ENCODE peak calls at places on chromosomes 13 and 19, in five cellular contexts. H is fibroblast of the aortic adventitia, L is left ventricle myocardium inferior, J is esophagus squamous epithelium, S is astrocyte of the spinal cord. Q is an unnamed sample.

GRCh38 chr19:17555929-17556813 is 722 bp downstream of the COLGALT1 start:
- DNase-seq in H (peak; percentile 58), J (no peak), L (peak; percentile 70), S (peak; percentile 47), Q (peak; percentile 70)

GRCh38 chr19:1312732-1313694 is 27.3 kb downstream of the EFNA2 start:
- DNase-seq in J (no peak), L (no peak), S (peak; percentile 69), H (peak; percentile 19), Q (peak; percentile 25)

GRCh38 chr19:57620673-57621348 is 6.8 kb downstream of the ZNF134 start:
- DNase-seq in J (no peak), L (no peak), S (peak; percentile 28), H (peak; percentile 9), Q (peak; percentile 35)

GRCh38 chr19:30447276-30447870 is 75.2 kb downstream of the ZNF536 start:
- DNase-seq in S (no peak), J (no peak), H (no peak), L (no peak), Q (no peak)

GRCh38 chr13:65582160-65582559 is 1648.0 kb downstream of the PCDH9 start:
- DNase-seq in J (no peak), H (no peak), L (no peak), S (no peak), Q (no peak)

GRCh38 chr13:93320942-93321341 is 94.3 kb downstream of the GPC6 start:
- DNase-seq in H (peak; percentile 74), J (no peak), L (no peak), S (peak; percentile 10), Q (peak; percentile 49)

GRCh38 chr13:33610471-33611015 is 207.4 kb upstream of the RFC3 start:
- DNase-seq in L (peak; percentile 78), S (peak; percentile 47), H (peak; percentile 5), J (no peak), Q (peak; percentile 13)

GRCh38 chr13:113897161-113897560 is 33.3 kb upstream of the GAS6 start:
- DNase-seq in S (peak; percentile 93), J (no peak), H (peak; percentile 96), L (no peak), Q (peak; percentile 93)

GRCh38 chr13:64180756-64181155 is 2765.1 kb upstream of the PCDH20 start:
- DNase-seq in L (no peak), J (no peak), H (no peak), S (no peak), Q (no peak)

GRCh38 chr13:62022369-62022768 is 606.7 kb upstream of the PCDH20 start:
- DNase-seq in H (no peak), L (no peak), J (no peak), S (no peak), Q (no peak)

GRCh38 chr19:11375143-11375948 is 880 bp downstream of the SWSAP1 start:
- DNase-seq in L (peak; percentile 54), S (no peak), H (no peak), J (no peak), Q (no peak)

GRCh38 chr13:112764864-112765561 is 75.2 kb downstream of the ATP11A start:
- DNase-seq in H (no peak), J (no peak), L (no peak), S (no peak), Q (no peak)

GRCh38 chr13:51577690-51578089 is 6.6 kb upstream of the WDFY2 start:
- DNase-seq in J (no peak), S (no peak), L (no peak), H (no peak), Q (no peak)

GRCh38 chr19:4140237-4140711 is 13.2 kb upstream of the CREB3L3 start:
- DNase-seq in S (peak; percentile 59), H (peak; percentile 79), L (no peak), J (no peak), Q (peak; percentile 75)

GRCh38 chr19:48390188-48391099 is 907 bp downstream of the KDELR1 start:
- DNase-seq in H (peak; percentile 51), J (no peak), L (peak; percentile 64), S (peak; percentile 58), Q (peak; percentile 58)

GRCh38 chr19:13619203-13619632 is 112.9 kb upstream of the CACNA1A start:
- DNase-seq in H (peak; percentile 41), S (no peak), J (no peak), L (no peak), Q (no peak)

GRCh38 chr13:110458017-110458416 is 103.5 kb downstream of the RAB20 start:
- DNase-seq in J (no peak), L (no peak), H (no peak), S (no peak), Q (no peak)

GRCh38 chr13:44932171-44932849 is 57.0 kb downstream of the NUFIP1 start:
- DNase-seq in S (peak; percentile 43), L (no peak), J (no peak), H (peak; percentile 71), Q (no peak)

GRCh38 chr13:109314101-109314500 is 472.3 kb downstream of the IRS2 start:
- DNase-seq in L (no peak), J (no peak), S (no peak), H (no peak), Q (no peak)

GRCh38 chr19:29665215-29665825 is at the start of gene PLEKHF1:
- DNase-seq in H (peak; percentile 67), S (peak; percentile 76), L (peak; percentile 94), J (no peak), Q (peak; percentile 74)

GRCh38 chr19:58543826-58544590 is at the start of gene TRIM28:
- DNase-seq in H (peak; percentile 99), S (peak; percentile 99), J (no peak), L (peak; percentile 98), Q (peak; percentile 99)

GRCh38 chr13:44352671-44353070 is 21.0 kb upstream of the SERP2 start:
- DNase-seq in J (no peak), S (no peak), H (no peak), L (no peak), Q (no peak)

GRCh38 chr13:46622013-46622917 is 69.3 kb downstream of the LRCH1 start:
- DNase-seq in S (no peak), H (no peak), J (no peak), L (no peak), Q (no peak)

GRCh38 chr19:14632286-14632685 is 42.4 kb downstream of the ADGRE3 start:
- DNase-seq in H (peak; percentile 2), L (no peak), S (no peak), J (no peak), Q (peak; percentile 24)

DNA sequence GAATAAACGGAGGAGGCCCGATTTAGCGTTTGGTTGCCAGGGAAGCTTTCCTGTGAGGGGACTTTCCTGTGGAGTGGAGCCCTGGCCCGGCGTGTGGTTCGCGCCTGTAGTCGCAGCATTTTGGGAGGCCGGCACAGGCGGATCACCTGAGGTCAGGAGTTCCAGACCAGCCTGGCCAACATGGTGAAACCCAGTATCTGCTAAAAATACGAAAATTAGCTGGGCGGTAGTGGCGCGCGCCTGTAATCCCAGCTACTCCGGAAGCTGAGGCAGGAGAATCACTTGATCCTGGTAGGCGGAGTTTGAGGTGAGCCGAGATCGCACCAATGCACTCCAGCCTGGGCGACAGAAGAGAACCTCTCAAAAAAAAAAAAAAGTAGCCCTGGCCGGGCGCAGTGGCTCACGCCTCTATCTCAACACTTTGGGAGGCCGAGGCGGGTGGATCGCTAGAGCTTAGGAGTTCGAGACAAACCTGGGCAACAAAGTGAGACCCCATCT is 6.9 kb downstream of the KANK3 start:
- DNase-seq in L (no peak), S (no peak), H (no peak), J (no peak), Q (no peak)
- H3K4me3 ChIP-seq in L (peak overlapping the region; percentile 53), S (no peak overlapping the region), H (no peak overlapping the region), J (no peak overlapping the region), Q (no peak overlapping the region)

DNA sequence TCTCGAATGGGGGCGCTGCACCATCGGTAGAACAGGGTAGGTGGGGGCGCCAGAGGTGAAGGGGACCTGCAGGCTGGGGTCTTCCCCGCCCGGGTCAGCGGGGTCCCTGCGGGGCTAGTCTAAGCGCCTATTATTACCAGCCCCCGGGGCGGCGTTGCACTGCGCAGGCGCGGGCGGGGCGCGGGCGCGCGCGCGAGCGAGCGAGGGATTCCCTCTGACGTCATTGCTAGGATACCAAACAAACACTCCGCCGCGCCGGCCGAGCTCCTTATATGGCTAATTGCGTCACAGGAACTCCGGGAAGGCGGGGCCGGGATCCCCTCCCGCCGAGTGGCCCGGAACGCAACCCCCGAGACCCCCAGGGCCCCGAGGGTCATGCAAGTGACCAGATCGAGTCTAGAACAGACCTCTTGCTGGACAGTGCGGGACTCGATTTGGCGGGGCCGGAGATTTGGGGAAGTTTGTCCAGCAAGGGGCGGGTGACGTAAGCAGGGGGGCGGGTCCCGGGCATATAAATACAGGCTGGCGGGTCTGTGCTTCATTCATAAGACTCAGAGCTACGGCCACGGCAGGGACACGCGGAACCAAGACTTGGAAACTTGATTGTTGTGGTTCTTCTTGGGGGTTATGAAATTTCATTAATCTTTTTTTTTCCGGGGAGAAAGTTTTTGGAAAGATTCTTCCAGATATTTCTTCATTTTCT is at the start of gene FOSB:
- DNase-seq in S (peak; percentile 95), H (peak; percentile 96), J (peak; percentile 84), L (peak; percentile 95), Q (peak; percentile 97)
- TF ChIP-seq CTCF in S (peak; percentile 16), H (peak; percentile 5), J (peak; percentile 16), L (no peak), Q (no peak)

GRCh38 chr13:71875823-71876222 is 8.8 kb upstream of the DACH1 start:
- DNase-seq in H (no peak), S (no peak), J (no peak), L (no peak), Q (no peak)

GRCh38 chr13:71879129-71879535 is 12.1 kb upstream of the DACH1 start:
- DNase-seq in H (no peak), L (no peak), J (no peak), S (peak; percentile 52), Q (peak; percentile 69)

GRCh38 chr13:71879945-71880344 is 12.9 kb upstream of the DACH1 start:
- DNase-seq in H (no peak), L (no peak), J (no peak), S (no peak), Q (no peak)

GRCh38 chr13:71876648-71877279 is 9.8 kb upstream of the DACH1 start:
- DNase-seq in H (no peak), S (no peak), L (no peak), J (no peak), Q (no peak)

DNA sequence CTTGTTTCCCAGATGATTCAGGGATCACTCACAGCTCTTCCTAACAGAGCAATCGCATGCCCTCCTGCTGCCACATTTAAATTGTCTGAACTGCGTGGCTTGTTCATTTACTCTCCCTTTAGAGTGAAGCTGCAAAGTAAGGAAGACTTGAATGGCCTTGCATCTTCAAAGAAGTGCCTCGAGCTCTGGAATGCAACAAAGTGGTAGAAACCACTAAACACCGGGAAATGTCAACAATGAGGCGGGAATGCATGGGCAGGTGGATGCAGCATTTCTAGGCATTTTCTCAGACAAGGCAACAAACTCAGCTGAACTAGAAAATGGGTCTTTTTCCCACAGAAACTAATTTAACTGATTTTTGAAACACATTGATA is 10.3 kb upstream of the DACH1 start:
- DNase-seq in H (no peak), S (no peak), J (no peak), L (no peak), Q (no peak)
- H3K4me3 ChIP-seq in H (no peak overlapping the region), S (no peak overlapping the region), J (no peak overlapping the region), L (no peak overlapping the region), Q (no peak overlapping the region)

GRCh38 chr19:35249146-35249847 is 495 bp downstream of the LSR start:
- DNase-seq in H (no peak), L (no peak), S (no peak), J (no peak), Q (no peak)

GRCh38 chr19:35249848-35250711 is 1.3 kb downstream of the LSR start:
- DNase-seq in L (no peak), H (no peak), S (no peak), J (no peak), Q (no peak)

GRCh38 chr19:35246466-35247096 is 2.2 kb upstream of the LSR start:
- DNase-seq in S (no peak), L (no peak), H (no peak), J (no peak), Q (no peak)

GRCh38 chr19:35247526-35248309 is 1.1 kb upstream of the LSR start:
- DNase-seq in J (no peak), L (no peak), S (no peak), H (no peak), Q (no peak)

GRCh38 chr19:35248310-35249145 is at the start of gene LSR:
- DNase-seq in J (no peak), S (no peak), H (no peak), L (no peak), Q (no peak)
- TF ChIP-seq CTCF in J (peak; percentile 4), S (no peak), H (no peak), L (no peak), Q (no peak)